ENCODE peak calls at places on chromosomes 7 and 10, in ten cellular contexts. X, Q, A, D, W, I, T, V, S and E are unnamed samples.

GRCh38 chr10:123145542-123146012 is 2.4 kb upstream of the HMX2 start:
- DNase-seq in V (no peak), D (no peak), X (no peak), W (no peak), T (no peak), A (no peak), S (no peak), I (no peak), Q (no peak), E (no peak)

GRCh38 chr10:68105820-68106219 is 3.5 kb upstream of the MYPN start:
- DNase-seq in Q (peak), A (no peak), S (no peak), I (peak), V (no peak), W (no peak), D (peak), X (no peak), T (no peak), E (no peak)

GRCh38 chr10:103966671-103967432 is at the start of gene SLK:
- DNase-seq in V (peak), Q (peak), D (peak), W (peak), T (peak), S (peak), X (peak), A (peak), I (peak), E (no peak)

GRCh38 chr7:55570218-55570873 is 2.0 kb downstream of the VOPP1 start:
- DNase-seq in Q (no peak), T (no peak), A (no peak), W (no peak), I (no peak), X (no peak), S (no peak), V (no peak), D (no peak), E (no peak)

GRCh38 chr10:29895436-29895835 is 163.9 kb downstream of the JCAD start:
- DNase-seq in W (peak), S (peak), I (peak), A (no peak), Q (peak), X (peak), T (peak), V (peak), D (peak), E (peak)

GRCh38 chr7:77413861-77414424 is 2.2 kb downstream of the GSAP start:
- DNase-seq in S (no peak), I (peak), X (no peak), W (no peak), Q (no peak), A (no peak), D (peak), V (no peak), T (no peak), E (no peak)

GRCh38 chr7:1358376-1359050 is 100.8 kb downstream of the MICALL2 start:
- DNase-seq in A (no peak), V (no peak), W (no peak), Q (no peak), I (no peak), X (peak), T (no peak), D (no peak), S (no peak), E (no peak)

GRCh38 chr10:17668435-17669184 is 24.7 kb downstream of the STAM start:
- DNase-seq in V (no peak), T (no peak), Q (no peak), S (no peak), A (no peak), X (no peak), D (no peak), I (no peak), W (no peak), E (no peak)

GRCh38 chr7:7965301-7965700 is 3.3 kb upstream of the GLCCI1 start:
- DNase-seq in T (no peak), A (no peak), X (no peak), V (no peak), I (no peak), Q (no peak), W (no peak), D (no peak), S (no peak), E (no peak)

GRCh38 chr10:95792874-95793285 is 36.9 kb downstream of the ENTPD1 start:
- DNase-seq in Q (peak), T (no peak), V (no peak), D (peak), X (no peak), W (peak), A (no peak), S (no peak), I (peak), E (no peak)

GRCh38 chr10:104809288-104810090 is 168.4 kb downstream of the SORCS3 start:
- DNase-seq in X (no peak), D (no peak), I (no peak), S (peak), W (no peak), Q (no peak), T (no peak), V (no peak), A (no peak), E (peak)

GRCh38 chr10:123998197-123999141 is 94.9 kb downstream of the CHST15 start:
- DNase-seq in V (no peak), S (no peak), W (no peak), A (no peak), I (no peak), X (no peak), T (no peak), D (no peak), Q (no peak), E (no peak)

GRCh38 chr10:108970016-108970415 is 953.3 kb downstream of the XPNPEP1 start:
- DNase-seq in A (peak), T (no peak), Q (no peak), W (no peak), X (no peak), V (no peak), D (peak), I (peak), S (peak), E (no peak)

GRCh38 chr7:6271091-6271658 is 1.2 kb downstream of the CYTH3 start:
- DNase-seq in I (peak), W (peak), S (peak), X (peak), D (peak), T (peak), V (peak), Q (no peak), A (peak), E (no peak)

GRCh38 chr7:74612015-74612829 is 45.3 kb upstream of the GTF2I start:
- DNase-seq in X (peak), V (no peak), W (no peak), D (no peak), S (no peak), Q (peak), A (peak), T (no peak), I (no peak), E (no peak)

GRCh38 chr7:5549096-5549896 is 125.7 kb upstream of the TNRC18 start:
- DNase-seq in Q (peak), I (peak), X (no peak), A (no peak), T (peak), V (no peak), D (peak), S (peak), W (no peak), E (no peak)

GRCh38 chr7:36887969-36888368 is 163.7 kb upstream of the AOAH start:
- DNase-seq in D (no peak), S (no peak), A (no peak), W (no peak), X (no peak), Q (no peak), I (no peak), V (no peak), T (no peak), E (no peak)

GRCh38 chr10:114102253-114102652 is 58.6 kb downstream of the ADRB1 start:
- DNase-seq in X (no peak), S (no peak), D (peak), T (no peak), Q (no peak), W (no peak), V (no peak), A (no peak), I (peak), E (no peak)

GRCh38 chr7:131364767-131365344 is 37.2 kb downstream of the MKLN1 start:
- DNase-seq in D (no peak), S (no peak), A (no peak), X (no peak), T (no peak), I (no peak), Q (no peak), V (no peak), W (no peak), E (no peak)

GRCh38 chr7:84712326-84712725 is 474.5 kb downstream of the SEMA3D start:
- DNase-seq in I (peak), A (no peak), W (no peak), S (no peak), X (no peak), D (peak), T (no peak), Q (no peak), V (no peak), E (no peak)

GRCh38 chr10:103828107-103828506 is 27.3 kb downstream of the SH3PXD2A start:
- DNase-seq in X (no peak), Q (no peak), T (no peak), I (no peak), W (no peak), A (no peak), S (peak), V (no peak), D (no peak), E (no peak)

GRCh38 chr7:95772298-95772770 is at the start of gene DYNC1I1:
- DNase-seq in I (peak), Q (peak), X (peak), D (peak), W (peak), A (peak), T (peak), V (peak), S (peak), E (peak)

GRCh38 chr7:159040146-159040545 is 104.5 kb downstream of the VIPR2 start:
- DNase-seq in V (no peak), S (no peak), X (peak), I (no peak), A (no peak), D (no peak), T (peak), Q (no peak), W (no peak), E (no peak)

GRCh38 chr10:120970595-120971529 is 119.7 kb downstream of the WDR11 start:
- DNase-seq in I (no peak), W (no peak), D (no peak), V (no peak), T (no peak), Q (no peak), S (no peak), A (no peak), X (no peak), E (no peak)

GRCh38 chr10:110547139-110547761 is 20.2 kb upstream of the SMC3 start:
- DNase-seq in I (peak), T (no peak), X (no peak), Q (no peak), A (peak), V (no peak), S (peak), W (no peak), D (peak), E (no peak)

GRCh38 chr10:72242675-72243074 is 26.6 kb upstream of the ASCC1 start:
- DNase-seq in T (no peak), Q (no peak), X (peak), S (peak), V (peak), D (no peak), W (peak), A (no peak), I (peak), E (no peak)

GRCh38 chr10:86968271-86968993 is at the start of gene ADIRF:
- DNase-seq in X (peak), T (peak), S (peak), D (no peak), V (peak), I (no peak), W (peak), Q (no peak), A (no peak), E (no peak)

GRCh38 chr10:34539533-34540315 is 275.4 kb downstream of the PARD3 start:
- DNase-seq in W (no peak), V (no peak), T (peak), Q (peak), X (no peak), D (no peak), S (peak), A (no peak), I (peak), E (no peak)

GRCh38 chr10:55233090-55233489 is 432.1 kb upstream of the PCDH15 start:
- DNase-seq in D (no peak), I (no peak), A (no peak), X (no peak), S (no peak), W (no peak), T (no peak), V (no peak), Q (no peak), E (no peak)

GRCh38 chr7:133513608-133514007 is 260.7 kb downstream of the EXOC4 start:
- DNase-seq in A (no peak), X (no peak), I (peak), S (no peak), W (no peak), T (no peak), V (no peak), Q (no peak), D (peak), E (no peak)

GRCh38 chr10:103458720-103459119 is at the start of gene CALHM1:
- DNase-seq in T (no peak), A (no peak), Q (no peak), V (no peak), W (no peak), X (no peak), S (peak), I (no peak), D (no peak), E (no peak)

GRCh38 chr7:143975617-143976016 is 21.0 kb downstream of the OR2F1 start:
- DNase-seq in D (peak), I (peak), S (no peak), T (no peak), A (peak), W (no peak), V (no peak), X (no peak), Q (no peak), E (no peak)

GRCh38 chr7:93245525-93246432 is 13.6 kb downstream of the VPS50 start:
- DNase-seq in I (peak), A (peak), T (no peak), S (peak), W (no peak), Q (no peak), V (no peak), X (no peak), D (peak), E (no peak)

GRCh38 chr10:37434091-37434490 is 308.7 kb downstream of the ANKRD30A start:
- DNase-seq in X (no peak), A (no peak), Q (no peak), T (no peak), I (no peak), D (no peak), S (no peak), W (no peak), V (no peak), E (no peak)

GRCh38 chr7:73463966-73464365 is 30.4 kb downstream of the FZD9 start:
- DNase-seq in W (no peak), S (no peak), T (no peak), D (no peak), Q (no peak), X (no peak), A (no peak), I (no peak), V (no peak), E (no peak)

GRCh38 chr7:96833701-96834453 is 124.2 kb upstream of the SEM1 start:
- DNase-seq in I (peak), X (no peak), S (no peak), A (peak), Q (peak), V (no peak), W (no peak), T (no peak), D (no peak), E (no peak)

GRCh38 chr7:95470452-95470851 is 15.3 kb upstream of the ASB4 start:
- DNase-seq in D (peak), V (no peak), T (peak), S (peak), X (no peak), W (no peak), I (peak), A (no peak), Q (peak), E (no peak)

GRCh38 chr7:135745702-135746312 is 2.8 kb downstream of the FAM180A start:
- DNase-seq in D (peak), W (peak), I (peak), S (no peak), T (peak), X (peak), A (no peak), Q (peak), V (peak), E (peak)

GRCh38 chr10:15489431-15489830 is 118.3 kb upstream of the FAM171A1 start:
- DNase-seq in V (no peak), X (no peak), I (no peak), D (no peak), S (no peak), Q (no peak), T (no peak), A (no peak), W (no peak), E (no peak)

GRCh38 chr7:27122075-27122910 is 8.3 kb downstream of the HOXA4 start:
- DNase-seq in I (peak), X (no peak), W (no peak), A (no peak), Q (no peak), S (peak), V (no peak), T (peak), D (peak), E (no peak)
- H3K4me3 ChIP-seq in I (peak), X (peak), W (peak), A (no peak), Q (peak), S (peak), V (no peak), T (peak), D (peak), E (no peak)

GRCh38 chr10:112873541-112873940 is 76.5 kb upstream of the TCF7L2 start:
- DNase-seq in A (no peak), X (no peak), Q (no peak), S (no peak), V (no peak), T (no peak), D (no peak), W (no peak), I (no peak), E (no peak)

GRCh38 chr10:112874982-112875381 is 75.1 kb upstream of the TCF7L2 start:
- DNase-seq in I (no peak), X (no peak), W (no peak), T (no peak), S (no peak), V (no peak), Q (no peak), A (no peak), D (no peak), E (no peak)

GRCh38 chr10:112875474-112876267 is 74.4 kb upstream of the TCF7L2 start:
- DNase-seq in T (peak), V (no peak), S (peak), A (no peak), X (no peak), D (peak), I (peak), W (no peak), Q (peak), E (peak)

GRCh38 chr10:112871021-112871420 is 79.0 kb upstream of the TCF7L2 start:
- DNase-seq in I (no peak), V (no peak), D (no peak), A (no peak), S (no peak), T (no peak), Q (no peak), X (no peak), W (no peak), E (no peak)

GRCh38 chr10:112872728-112873127 is 77.3 kb upstream of the TCF7L2 start:
- DNase-seq in X (no peak), W (no peak), S (no peak), T (no peak), Q (no peak), D (no peak), V (no peak), A (no peak), I (no peak), E (no peak)
- TF ChIP-seq CTCF in X (no peak), W (no peak), S (no peak), T (no peak), Q (peak), D (peak), V (no peak), A (peak), I (peak), E (peak)

DNA sequence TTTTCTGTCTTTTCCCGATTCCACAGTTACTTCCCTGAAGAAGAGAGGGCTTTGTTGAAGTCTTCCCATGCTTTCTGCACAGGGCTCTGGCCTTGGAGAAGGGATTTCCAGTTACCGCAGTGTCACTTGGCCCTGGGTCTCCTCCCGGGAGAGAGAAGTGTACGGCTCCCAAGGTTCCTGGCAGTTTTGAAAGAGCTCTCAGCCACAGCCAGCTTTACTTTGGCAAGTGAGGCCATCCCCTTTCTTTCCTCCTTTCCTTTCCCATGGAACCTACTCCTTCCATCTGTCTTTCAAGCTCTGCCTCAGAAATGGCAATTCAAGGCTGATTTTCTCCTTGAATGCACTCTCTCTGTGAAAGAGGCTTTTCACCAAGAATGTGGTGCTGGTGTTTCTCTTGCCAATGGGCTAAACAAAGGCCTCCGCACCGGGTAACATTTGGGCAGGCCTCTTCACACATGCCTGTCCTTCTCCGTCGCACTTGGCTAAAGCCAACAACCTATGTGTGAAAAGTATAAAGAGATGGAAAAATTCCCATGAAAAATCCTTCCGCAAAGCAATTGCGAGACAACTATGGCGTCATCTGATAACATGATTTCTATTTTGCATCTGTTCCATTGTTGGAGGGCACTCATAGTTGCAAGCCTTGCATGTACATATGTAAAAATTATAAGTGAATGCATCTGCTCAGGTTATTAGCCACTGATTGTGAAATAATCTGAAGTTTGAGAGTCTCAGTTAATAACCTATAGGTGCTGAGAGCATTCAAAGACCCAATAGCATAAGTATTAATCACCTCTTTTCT is 125.4 kb downstream of the PFKFB3 start:
- DNase-seq in I (no peak), D (no peak), A (no peak), Q (no peak), W (no peak), T (no peak), X (no peak), S (no peak), V (no peak), E (no peak)
- H3K4me3 ChIP-seq in I (no peak), D (no peak), A (no peak), Q (no peak), W (no peak), T (no peak), X (no peak), S (no peak), V (no peak), E (no peak)

GRCh38 chr7:149860821-149861727 is 12.7 kb upstream of the ATP6V0E2 start:
- DNase-seq in T (no peak), W (no peak), A (peak), Q (no peak), X (no peak), D (no peak), S (no peak), V (peak), I (no peak), E (no peak)
- TF ChIP-seq CTCF in T (no peak), W (no peak), A (peak), Q (peak), X (no peak), D (no peak), S (peak), V (no peak), I (peak), E (peak)

GRCh38 chr10:112379635-112380296 is 5.8 kb downstream of the ACSL5 start:
- DNase-seq in V (no peak), I (no peak), X (no peak), A (no peak), T (no peak), Q (peak), S (peak), W (no peak), D (peak), E (no peak)

GRCh38 chr10:112376578-112376855 is 2.6 kb downstream of the ACSL5 start:
- DNase-seq in W (no peak), D (no peak), S (no peak), X (no peak), A (no peak), Q (no peak), V (no peak), T (no peak), I (no peak), E (no peak)

GRCh38 chr10:112373912-112374338 is at the start of gene ACSL5:
- DNase-seq in S (peak), W (no peak), T (peak), A (no peak), Q (no peak), V (no peak), D (no peak), I (no peak), X (no peak), E (no peak)

GRCh38 chr10:112374724-112375541 is 1.0 kb downstream of the ACSL5 start:
- DNase-seq in V (no peak), X (no peak), T (peak), D (no peak), I (no peak), S (no peak), Q (no peak), W (no peak), A (peak), E (no peak)

GRCh38 chr10:112375721-112376577 is 2.0 kb downstream of the ACSL5 start:
- DNase-seq in W (peak), A (no peak), V (peak), D (peak), S (no peak), I (peak), Q (peak), X (peak), T (peak), E (no peak)
- H3K4me3 ChIP-seq in W (peak), A (no peak), V (peak), D (no peak), S (no peak), I (no peak), Q (no peak), X (peak), T (peak), E (no peak)

DNA sequence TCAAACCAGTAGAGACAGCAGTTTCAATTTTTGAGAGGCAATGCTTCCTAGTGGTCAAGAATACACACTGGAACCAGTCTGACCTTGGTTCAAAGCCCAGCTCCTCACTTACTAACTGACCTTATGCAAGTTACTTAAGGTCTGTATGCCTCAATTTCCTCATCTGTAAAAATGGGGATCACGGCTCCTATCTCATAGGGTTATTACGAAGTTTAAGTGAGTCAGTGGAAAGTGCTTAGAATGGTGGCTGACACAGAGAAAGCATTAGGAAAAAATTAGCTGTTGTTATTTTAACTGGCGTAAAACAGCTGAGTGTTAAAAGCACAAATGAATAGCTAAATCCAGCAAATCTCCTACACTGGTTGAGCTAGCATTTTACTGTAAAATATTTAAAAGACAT is 162.4 kb upstream of the LAMB4 start:
- DNase-seq in A (no peak), X (no peak), D (no peak), V (no peak), I (no peak), T (no peak), S (no peak), W (no peak), Q (no peak), E (no peak)
- TF ChIP-seq CTCF in A (no peak), X (no peak), D (no peak), V (no peak), I (no peak), T (no peak), S (no peak), W (no peak), Q (no peak), E (no peak)